ENCODE peak calls at places on chromosomes 4 and X, in five cellular contexts. G is fibroblast of the aortic adventitia, J is MM.1S, X is HFF-Myc, Q is testis. S is an unnamed sample.

GRCh38 chr4:188691811-188692210 is 552.6 kb downstream of the TRIML1 start:
- DNase-seq in G (no peak), J (peak), X (no peak), Q (no peak), S (no peak)

GRCh38 chr4:98890698-98891097 is 38.2 kb downstream of the EIF4E start:
- DNase-seq in G (peak), J (no peak), X (no peak), Q (no peak), S (no peak)

GRCh38 chrX:40090050-40090804 is 7.5 kb downstream of the BCOR start:
- DNase-seq in G (no peak), J (no peak), X (no peak), Q (peak), S (no peak)

GRCh38 chrX:23403849-23404248 is 69.2 kb downstream of the PTCHD1 start:
- DNase-seq in G (no peak), J (no peak), X (no peak), Q (no peak), S (no peak)

GRCh38 chr4:21517460-21517859 is 431.1 kb downstream of the KCNIP4 start:
- DNase-seq in G (no peak), J (no peak), X (no peak), Q (no peak), S (no peak)

GRCh38 chr4:103443324-103443723 is 245.2 kb upstream of the CENPE start:
- DNase-seq in G (no peak), J (no peak), X (peak), Q (no peak), S (no peak)

GRCh38 chr4:111362891-111363290 is 740.0 kb upstream of the PITX2 start:
- DNase-seq in G (peak), J (no peak), X (no peak), Q (no peak), S (no peak)

GRCh38 chr4:73653695-73654106 is 33.5 kb upstream of the RASSF6 start:
- DNase-seq in G (peak), J (peak), X (peak), Q (peak), S (peak)

GRCh38 chr4:64940698-64941097 is 531.4 kb upstream of the TECRL start:
- DNase-seq in G (peak), J (no peak), X (no peak), Q (no peak), S (no peak)

GRCh38 chr4:90317785-90318184 is 190.6 kb downstream of the CCSER1 start:
- DNase-seq in G (peak), J (no peak), X (peak), Q (no peak), S (no peak)

GRCh38 chr4:187064033-187064432 is 340.4 kb upstream of the FAT1 start:
- DNase-seq in G (no peak), J (no peak), X (no peak), Q (no peak), S (peak)

GRCh38 chr4:82320351-82320750 is 53.4 kb downstream of the HNRNPD start:
- DNase-seq in G (no peak), J (no peak), X (no peak), Q (no peak), S (no peak)

GRCh38 chrX:124239324-124239723 is 93.1 kb upstream of the TEX13D start:
- DNase-seq in G (no peak), J (no peak), X (no peak), Q (no peak), S (no peak)

GRCh38 chrX:155767101-155767878 is 113.9 kb upstream of the VAMP7 start:
- DNase-seq in G (peak), J (peak), X (peak), Q (peak), S (no peak)

GRCh38 chr4:8637456-8637984 is 45.0 kb downstream of the CPZ start:
- DNase-seq in G (no peak), J (no peak), X (no peak), Q (no peak), S (no peak)

GRCh38 chrX:105328773-105329172 is 108.3 kb upstream of the TEX13A start:
- DNase-seq in G (no peak), J (no peak), X (no peak), Q (no peak), S (no peak)

GRCh38 chr4:173917255-173917960 is 366.1 kb downstream of the FBXO8 start:
- DNase-seq in G (peak), J (no peak), X (no peak), Q (no peak), S (no peak)

GRCh38 chr4:72987741-72988729 is 81.5 kb downstream of the COX18 start:
- DNase-seq in G (peak), J (no peak), X (no peak), Q (no peak), S (no peak)

GRCh38 chrX:109635151-109635550 is 10.2 kb upstream of the KCNE5 start:
- DNase-seq in G (peak), J (peak), X (no peak), Q (no peak), S (no peak)

GRCh38 chr4:79576480-79576803 is 168.4 kb upstream of the GK2 start:
- DNase-seq in G (peak), J (peak), X (peak), Q (no peak), S (no peak)

GRCh38 chr4:139833131-139833930 is 167.7 kb downstream of the MGST2 start:
- DNase-seq in G (no peak), J (no peak), X (no peak), Q (no peak), S (no peak)

GRCh38 chrX:137915466-137915865 is 349.5 kb downstream of the ZIC3 start:
- DNase-seq in G (no peak), J (no peak), X (no peak), Q (no peak), S (no peak)

GRCh38 chr4:175412744-175413143 is 399.3 kb downstream of the GPM6A start:
- DNase-seq in G (peak), J (no peak), X (no peak), Q (no peak), S (no peak)

GRCh38 chr4:86279247-86279960 is 80.4 kb downstream of the MAPK10 start:
- DNase-seq in G (no peak), J (no peak), X (no peak), Q (no peak), S (no peak)

GRCh38 chr4:90837241-90837640 is 710.0 kb downstream of the CCSER1 start:
- DNase-seq in G (no peak), J (no peak), X (no peak), Q (no peak), S (no peak)

GRCh38 chr4:145345401-145345800 is 136.3 kb upstream of the SMAD1 start:
- DNase-seq in G (peak), J (no peak), X (no peak), Q (no peak), S (no peak)

GRCh38 chr4:113684534-113685091 is 76.9 kb downstream of the CAMK2D start:
- DNase-seq in G (peak), J (peak), X (no peak), Q (peak), S (no peak)

GRCh38 chr4:107837298-107837697 is 12.6 kb downstream of the SGMS2 start:
- DNase-seq in G (no peak), J (no peak), X (no peak), Q (no peak), S (no peak)

GRCh38 chr4:184097240-184097619 is 120.4 kb downstream of the ENPP6 start:
- DNase-seq in G (no peak), J (no peak), X (no peak), Q (peak), S (peak)

GRCh38 chr4:25943312-25943711 is 29.3 kb downstream of the SMIM20 start:
- DNase-seq in G (peak), J (no peak), X (no peak), Q (no peak), S (no peak)

GRCh38 chr4:36351082-36351666 is 69.8 kb downstream of the DTHD1 start:
- DNase-seq in G (peak), J (peak), X (no peak), Q (peak), S (no peak)

DNA sequence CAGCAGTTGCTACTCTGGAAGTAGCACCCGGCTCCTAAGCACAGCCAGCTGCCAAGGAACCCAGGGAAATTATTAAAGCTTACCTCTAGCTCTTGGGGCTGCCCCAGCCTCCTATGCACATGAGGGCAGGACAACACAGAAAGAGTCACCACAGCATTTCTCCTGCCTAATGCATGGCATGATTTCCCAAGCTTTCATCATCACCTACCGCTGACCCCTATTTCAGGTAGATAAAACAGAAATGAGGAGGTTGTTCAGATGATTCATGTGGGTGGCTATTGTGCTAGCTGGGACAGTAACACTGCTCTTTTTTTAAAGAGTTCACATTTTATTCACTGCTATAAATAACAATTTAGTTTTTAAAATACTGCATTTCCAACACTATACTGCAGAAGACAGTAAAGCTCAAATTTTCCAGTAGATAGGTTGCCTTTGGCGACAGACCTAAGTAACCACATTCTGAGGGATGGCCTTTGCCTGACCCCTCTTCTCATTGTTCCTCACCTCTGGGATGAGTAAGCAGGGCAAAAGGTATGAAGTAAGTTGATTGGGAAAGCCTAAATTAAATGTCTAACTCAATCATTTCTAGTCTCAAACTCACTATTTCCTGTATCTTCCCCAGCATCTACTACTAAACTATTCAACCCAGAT is 16.7 kb downstream of the CASK start:
- DNase-seq in G (no peak), J (no peak), X (no peak), Q (no peak), S (no peak)
- TF ChIP-seq CTCF in G (no peak), J (no peak), X (no peak), Q (no peak), S (no peak)

GRCh38 chrX:151088221-151088620 is 88.2 kb upstream of the GPR50 start:
- DNase-seq in G (no peak), J (no peak), X (no peak), Q (no peak), S (no peak)

GRCh38 chrX:151085207-151085606 is 91.2 kb upstream of the GPR50 start:
- DNase-seq in G (no peak), J (no peak), X (no peak), Q (no peak), S (no peak)

GRCh38 chrX:151084454-151084853 is 91.9 kb upstream of the GPR50 start:
- DNase-seq in G (no peak), J (no peak), X (no peak), Q (no peak), S (no peak)

GRCh38 chrX:151081016-151081415 is 95.4 kb upstream of the GPR50 start:
- DNase-seq in G (no peak), J (no peak), X (no peak), Q (no peak), S (no peak)

GRCh38 chrX:151082077-151082948 is 94.1 kb upstream of the GPR50 start:
- DNase-seq in G (peak), J (peak), X (peak), Q (peak), S (peak)
- H3K4me3 ChIP-seq in G (peak), J (peak), X (no peak), Q (no peak), S (no peak)

DNA sequence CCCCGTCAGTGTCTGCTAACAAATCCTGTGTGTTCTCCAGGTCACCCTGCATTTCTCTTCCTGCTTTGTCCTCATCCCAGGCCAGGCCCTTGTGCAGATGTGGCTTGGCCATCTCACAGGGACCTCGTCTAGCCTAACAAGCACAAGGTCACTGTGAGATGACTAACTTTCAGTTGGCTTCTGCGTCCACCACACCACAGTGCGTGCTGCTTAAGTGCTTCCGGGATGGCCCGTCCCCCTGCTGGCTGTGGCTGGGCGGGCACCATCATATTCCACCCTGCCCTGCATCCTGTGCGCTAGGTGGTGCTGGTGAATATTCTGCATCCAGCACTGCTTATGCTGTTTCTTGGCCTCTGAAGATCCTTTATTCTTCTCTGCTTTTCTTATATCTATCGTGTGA is 33.8 kb downstream of the RBBP7 start:
- DNase-seq in G (no peak), J (no peak), X (no peak), Q (no peak), S (peak)
- TF ChIP-seq CTCF in G (peak), J (peak), X (peak), Q (peak), S (no peak)

DNA sequence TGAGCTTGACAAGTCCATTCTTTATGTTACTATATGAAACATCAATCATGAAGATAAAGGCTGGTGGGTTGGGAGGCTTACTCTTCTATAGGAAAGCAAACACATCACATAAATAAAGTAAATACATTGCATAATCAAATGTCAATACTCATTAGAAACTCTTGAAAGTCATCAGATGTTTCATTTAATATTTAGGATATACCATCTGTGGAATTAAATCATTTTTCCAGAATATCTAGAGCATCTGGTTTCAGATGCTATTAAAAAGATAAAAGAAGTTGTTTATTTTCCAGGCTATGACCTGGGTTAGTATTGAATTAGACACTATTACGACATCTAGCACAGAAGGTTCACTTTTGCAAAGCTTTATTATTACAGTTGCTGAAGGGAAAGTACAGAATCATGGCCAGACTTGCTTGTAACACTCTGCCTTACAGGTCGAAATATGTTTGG is 72.6 kb downstream of the METTL14 start:
- DNase-seq in G (peak), J (no peak), X (no peak), Q (no peak), S (no peak)
- H3K4me3 ChIP-seq in G (no peak), J (no peak), X (no peak), Q (no peak), S (no peak)

GRCh38 chrX:42678133-42678532 is 99.8 kb downstream of the PPP1R2C start:
- DNase-seq in G (peak), J (no peak), X (no peak), Q (peak), S (no peak)
- TF ChIP-seq CTCF in G (peak), J (no peak), X (peak), Q (no peak), S (no peak)

GRCh38 chr4:105969575-105969974 is 74.3 kb downstream of the NPNT start:
- DNase-seq in G (no peak), J (no peak), X (no peak), Q (no peak), S (no peak)

GRCh38 chr4:105963461-105964400 is 68.5 kb downstream of the NPNT start:
- DNase-seq in G (no peak), J (no peak), X (no peak), Q (no peak), S (no peak)

GRCh38 chr4:105965183-105965800 is 70.0 kb downstream of the NPNT start:
- DNase-seq in G (no peak), J (no peak), X (no peak), Q (no peak), S (no peak)

GRCh38 chr4:105967058-105967658 is 71.9 kb downstream of the NPNT start:
- DNase-seq in G (no peak), J (no peak), X (no peak), Q (no peak), S (no peak)

DNA sequence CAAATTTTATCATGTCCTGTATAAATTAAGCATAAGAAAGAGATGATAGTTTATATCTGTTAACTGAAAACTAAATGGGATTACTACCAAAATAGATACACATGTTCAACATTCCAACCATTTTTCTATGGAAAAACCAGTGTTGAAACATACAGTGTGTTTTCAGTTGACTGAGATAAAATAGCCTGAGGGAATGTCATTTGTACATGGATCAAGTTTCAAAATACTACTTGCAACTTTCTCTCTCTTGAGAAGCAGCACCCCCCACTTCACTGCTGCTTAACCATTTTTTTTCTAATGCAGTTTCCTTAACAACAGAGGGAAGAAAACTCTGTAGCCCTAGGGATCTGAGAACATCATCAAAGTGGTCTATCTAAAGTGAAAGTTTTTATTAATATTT is 70.8 kb downstream of the NPNT start:
- DNase-seq in G (peak), J (no peak), X (peak), Q (no peak), S (no peak)
- H3K4me3 ChIP-seq in G (no peak), J (no peak), X (no peak), Q (no peak), S (no peak)

S was measured in GM06990.